ENCODE peak calls at places on chromosomes 1 and 21, in eight cellular contexts. E, S, G, U, J, T, M and P are unnamed samples.

GRCh38 chr21:37071561-37072238 is 1.2 kb downstream of the PIGP start:
- DNase-seq in E (peak; percentile 60), S (no peak), G (no peak), U (peak; percentile 51), J (no peak), T (no peak), M (no peak), P (peak; percentile 38)

GRCh38 chr1:11054666-11055065 is 5.2 kb downstream of the SRM start:
- DNase-seq in E (no peak), S (no peak), G (no peak), U (no peak), J (no peak), T (no peak), M (no peak), P (no peak)

GRCh38 chr1:194366705-194367104 is 1180.3 kb upstream of the B3GALT2 start:
- DNase-seq in E (no peak), S (no peak), G (no peak), U (no peak), J (no peak), T (no peak), M (no peak), P (no peak)

GRCh38 chr1:118217073-118217620 is 32.1 kb upstream of the SPAG17 start:
- DNase-seq in E (peak; percentile 13), S (no peak), G (no peak), U (no peak), J (no peak), T (no peak), M (no peak), P (no peak)

GRCh38 chr21:29007801-29008200 is 11.3 kb downstream of the RWDD2B start:
- DNase-seq in E (no peak), S (no peak), G (no peak), U (peak; percentile 22), J (no peak), T (no peak), M (no peak), P (no peak)

GRCh38 chr1:51666463-51666862 is 49.6 kb downstream of the OSBPL9 start:
- DNase-seq in E (peak; percentile 34), S (no peak), G (no peak), U (no peak), J (no peak), T (no peak), M (no peak), P (no peak)

GRCh38 chr1:160096491-160097116 is 1.8 kb downstream of the IGSF8 start:
- DNase-seq in E (no peak), S (no peak), G (no peak), U (peak; percentile 38), J (no peak), T (no peak), M (no peak), P (no peak)

GRCh38 chr1:11650331-11650991 is 3.8 kb downstream of the FBXO2 start:
- DNase-seq in E (peak; percentile 59), S (no peak), G (peak; percentile 55), U (peak; percentile 84), J (peak; percentile 81), T (peak; percentile 83), M (peak; percentile 63), P (peak; percentile 78)

GRCh38 chr1:39671793-39672550 is at the start of gene NT5C1A:
- DNase-seq in E (peak; percentile 25), S (peak; percentile 81), G (no peak), U (peak; percentile 49), J (no peak), T (no peak), M (no peak), P (no peak)

GRCh38 chr1:103514920-103515503 is 10.5 kb upstream of the RNPC3 start:
- DNase-seq in E (peak; percentile 75), S (no peak), G (no peak), U (peak; percentile 28), J (no peak), T (peak; percentile 19), M (no peak), P (peak; percentile 32)

GRCh38 chr1:246828818-246829217 is 102.9 kb downstream of the AHCTF1 start:
- DNase-seq in E (no peak), S (no peak), G (no peak), U (no peak), J (no peak), T (no peak), M (no peak), P (no peak)

GRCh38 chr21:44758781-44759627 is 42.6 kb downstream of the UBE2G2 start:
- DNase-seq in E (no peak), S (no peak), G (no peak), U (no peak), J (no peak), T (no peak), M (no peak), P (no peak)

GRCh38 chr1:153428073-153428638 is 11.8 kb downstream of the S100A7A start:
- DNase-seq in E (no peak), S (no peak), G (no peak), U (no peak), J (no peak), T (no peak), M (no peak), P (no peak)

GRCh38 chr1:204449631-204450280 is 38.1 kb upstream of the PPP1R15B start:
- DNase-seq in E (no peak), S (no peak), G (no peak), U (no peak), J (no peak), T (no peak), M (no peak), P (no peak)

GRCh38 chr1:204573563-204573925 is 57.3 kb downstream of the MDM4 start:
- DNase-seq in E (no peak), S (no peak), G (no peak), U (no peak), J (no peak), T (no peak), M (no peak), P (no peak)

GRCh38 chr1:245825128-245825901 is 670.5 kb downstream of the KIF26B start:
- DNase-seq in E (no peak), S (no peak), G (no peak), U (peak; percentile 34), J (no peak), T (no peak), M (no peak), P (no peak)

GRCh38 chr1:56017336-56017735 is 562.0 kb downstream of the PLPP3 start:
- DNase-seq in E (no peak), S (no peak), G (no peak), U (no peak), J (no peak), T (no peak), M (no peak), P (no peak)

GRCh38 chr1:215887618-215888017 is 320.5 kb downstream of the KCTD3 start:
- DNase-seq in E (no peak), S (no peak), G (no peak), U (no peak), J (no peak), T (no peak), M (no peak), P (peak; percentile 92)

GRCh38 chr21:46168659-46169386 is 13.4 kb upstream of the FTCD start:
- DNase-seq in E (no peak), S (no peak), G (no peak), U (no peak), J (no peak), T (no peak), M (no peak), P (no peak)

GRCh38 chr1:245716561-245716960 is 561.8 kb downstream of the KIF26B start:
- DNase-seq in E (peak; percentile 10), S (no peak), G (no peak), U (no peak), J (no peak), T (no peak), M (no peak), P (no peak)

GRCh38 chr1:85313888-85314696 is 37.7 kb upstream of the BCL10 start:
- DNase-seq in E (peak; percentile 91), S (no peak), G (no peak), U (peak; percentile 63), J (no peak), T (no peak), M (no peak), P (peak; percentile 18)

GRCh38 chr1:228021526-228022030 is 14.8 kb downstream of the WNT3A start:
- DNase-seq in E (no peak), S (no peak), G (no peak), U (no peak), J (no peak), T (no peak), M (no peak), P (peak; percentile 31)

GRCh38 chr1:206582537-206583460 is 29.5 kb downstream of the EIF2D start:
- DNase-seq in E (no peak), S (no peak), G (no peak), U (no peak), J (no peak), T (no peak), M (no peak), P (no peak)

GRCh38 chr1:53878492-53879105 is 11.0 kb downstream of the YIPF1 start:
- DNase-seq in E (peak; percentile 50), S (no peak), G (no peak), U (peak; percentile 40), J (no peak), T (no peak), M (no peak), P (peak; percentile 63)

GRCh38 chr1:62435231-62436038 is 1.4 kb upstream of the USP1 start:
- DNase-seq in E (no peak), S (no peak), G (no peak), U (no peak), J (no peak), T (no peak), M (no peak), P (peak; percentile 68)

GRCh38 chr1:5722635-5723157 is 269.5 kb downstream of the NPHP4 start:
- DNase-seq in E (no peak), S (no peak), G (no peak), U (no peak), J (no peak), T (no peak), M (no peak), P (no peak)

GRCh38 chr1:110477041-110477440 is 26.1 kb downstream of the PROK1 start:
- DNase-seq in E (peak; percentile 34), S (no peak), G (no peak), U (peak; percentile 63), J (no peak), T (no peak), M (no peak), P (no peak)

GRCh38 chr1:64133036-64133435 is 70.4 kb upstream of the UBE2U start:
- DNase-seq in E (peak; percentile 92), S (no peak), G (no peak), U (peak; percentile 62), J (no peak), T (no peak), M (no peak), P (no peak)

GRCh38 chr1:163174524-163175437 is 27.9 kb downstream of the RGS5 start:
- DNase-seq in E (peak; percentile 80), S (no peak), G (no peak), U (peak; percentile 48), J (no peak), T (peak; percentile 5), M (no peak), P (peak; percentile 69)